ENCODE peak calls at places on chromosome 1, in four cellular contexts. M is thyroid gland, T is left ventricle myocardium inferior, Z is ovary. S is an unnamed sample. For H3K4me1, the result is how much of the 10 kb centered on the place peaks cover.

GRCh38 chr1:174068000-174068399 is 45.8 kb upstream of the RC3H1 start:
- DNase-seq in M (no peak), T (no peak), Z (no peak), S (no peak)

GRCh38 chr1:111754964-111755320 is 759 bp upstream of the DDX20 start:
- DNase-seq in M (peak), T (no peak), Z (peak), S (no peak)

GRCh38 chr1:210516675-210517459 is 188.2 kb downstream of the HHAT start:
- DNase-seq in M (no peak), T (no peak), Z (no peak), S (no peak)

GRCh38 chr1:187840557-187840956 is 1011.8 kb downstream of the PLA2G4A start:
- DNase-seq in M (no peak), T (no peak), Z (no peak), S (no peak)

GRCh38 chr1:118151312-118151937 is 33.6 kb downstream of the SPAG17 start:
- DNase-seq in M (peak), T (no peak), Z (peak), S (peak)

GRCh38 chr1:236875975-236876374 is 80.9 kb downstream of the MTR start:
- DNase-seq in M (no peak), T (no peak), Z (no peak), S (no peak)

GRCh38 chr1:92840600-92840999 is 8.8 kb downstream of the RPL5 start:
- DNase-seq in M (no peak), T (no peak), Z (no peak), S (no peak)

GRCh38 chr1:106568161-106568560 is 488.3 kb upstream of the PRMT6 start:
- DNase-seq in M (no peak), T (no peak), Z (no peak), S (no peak)

GRCh38 chr1:222138095-222138494 is 396.2 kb upstream of the DUSP10 start:
- DNase-seq in M (no peak), T (no peak), Z (no peak), S (no peak)

GRCh38 chr1:201447911-201448871 is 20.8 kb downstream of the PHLDA3 start:
- DNase-seq in M (peak), T (peak), Z (peak), S (peak)

GRCh38 chr1:58870298-58870676 is 86.4 kb upstream of the JUN start:
- DNase-seq in M (peak), T (no peak), Z (no peak), S (no peak)

GRCh38 chr1:231724876-231725647 is 98.5 kb downstream of the DISC1 start:
- DNase-seq in M (peak), T (no peak), Z (peak), S (no peak)

GRCh38 chr1:33637846-33638440 is 165.5 kb downstream of the ZSCAN20 start:
- DNase-seq in M (no peak), T (no peak), Z (no peak), S (no peak)

GRCh38 chr1:58618303-58618702 is 41.3 kb upstream of the TACSTD2 start:
- DNase-seq in M (peak), T (no peak), Z (no peak), S (peak)

GRCh38 chr1:52506920-52507546 is 45.9 kb downstream of the TUT4 start:
- DNase-seq in M (no peak), T (no peak), Z (no peak), S (no peak)

GRCh38 chr1:212119397-212119837 is 83.9 kb downstream of the DTL start:
- DNase-seq in M (no peak), T (peak), Z (no peak), S (no peak)

GRCh38 chr1:54995013-54995760 is 3.5 kb upstream of the BSND start:
- DNase-seq in M (no peak), T (no peak), Z (no peak), S (no peak)

GRCh38 chr1:82401116-82401515 is 600.4 kb downstream of the ADGRL2 start:
- DNase-seq in M (no peak), T (no peak), Z (no peak), S (no peak)

GRCh38 chr1:47710075-47711071 is 272.5 kb downstream of the FOXD2 start:
- DNase-seq in M (peak), T (peak), Z (peak), S (no peak)

GRCh38 chr1:3337798-3338724 is 116.4 kb upstream of the ARHGEF16 start:
- DNase-seq in M (no peak), T (no peak), Z (no peak), S (no peak)

GRCh38 chr1:1259948-1260614 is 13.6 kb upstream of the C1QTNF12 start:
- DNase-seq in M (no peak), T (peak), Z (no peak), S (no peak)

GRCh38 chr1:202063093-202063492 is 52.7 kb downstream of the ELF3 start:
- DNase-seq in M (no peak), T (no peak), Z (no peak), S (no peak)

GRCh38 chr1:211842518-211842917 is 12.0 kb upstream of the LPGAT1 start:
- DNase-seq in M (no peak), T (no peak), Z (no peak), S (no peak)

DNA sequence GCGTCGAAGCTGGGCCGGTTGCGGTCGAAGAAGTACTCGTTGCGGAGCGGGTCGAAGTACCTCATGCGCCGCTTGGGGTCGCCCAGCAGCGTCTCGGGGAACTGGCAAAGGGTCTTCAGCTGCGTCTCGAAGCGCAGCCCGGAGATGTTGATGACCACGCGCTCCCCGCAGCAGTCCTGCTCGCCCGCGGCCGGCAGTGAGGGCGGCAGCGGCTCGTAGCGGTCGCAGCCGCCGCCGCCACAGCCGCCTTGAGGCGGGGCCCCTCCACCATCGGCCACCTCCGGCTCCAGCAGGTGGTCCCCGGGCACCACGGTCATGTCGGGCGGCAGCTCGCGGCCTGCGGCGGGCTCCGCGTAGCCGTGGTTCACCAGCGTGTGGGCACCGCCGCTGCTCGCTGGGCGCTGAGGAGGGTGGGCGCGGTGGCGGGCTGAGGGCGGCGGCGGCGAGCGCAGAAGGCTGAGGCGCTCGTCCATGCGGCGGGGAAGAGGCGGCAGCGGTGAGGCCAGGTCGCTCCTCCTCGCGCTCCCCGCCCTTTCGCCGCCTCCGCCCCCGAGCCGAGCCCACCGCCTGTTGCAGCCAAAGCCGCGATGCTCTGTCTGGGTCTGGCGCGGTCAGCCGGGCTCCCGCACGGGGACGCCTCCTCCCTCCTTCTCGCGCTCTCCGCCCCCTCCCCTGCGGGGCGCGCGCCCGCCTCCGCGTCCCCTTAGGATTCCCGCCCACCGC is at the start of gene KCNA3:
- DNase-seq in M (peak), T (peak), Z (peak), S (peak)
- TF ChIP-seq CTCF in M (no peak), T (no peak), Z (peak), S (no peak)

DNA sequence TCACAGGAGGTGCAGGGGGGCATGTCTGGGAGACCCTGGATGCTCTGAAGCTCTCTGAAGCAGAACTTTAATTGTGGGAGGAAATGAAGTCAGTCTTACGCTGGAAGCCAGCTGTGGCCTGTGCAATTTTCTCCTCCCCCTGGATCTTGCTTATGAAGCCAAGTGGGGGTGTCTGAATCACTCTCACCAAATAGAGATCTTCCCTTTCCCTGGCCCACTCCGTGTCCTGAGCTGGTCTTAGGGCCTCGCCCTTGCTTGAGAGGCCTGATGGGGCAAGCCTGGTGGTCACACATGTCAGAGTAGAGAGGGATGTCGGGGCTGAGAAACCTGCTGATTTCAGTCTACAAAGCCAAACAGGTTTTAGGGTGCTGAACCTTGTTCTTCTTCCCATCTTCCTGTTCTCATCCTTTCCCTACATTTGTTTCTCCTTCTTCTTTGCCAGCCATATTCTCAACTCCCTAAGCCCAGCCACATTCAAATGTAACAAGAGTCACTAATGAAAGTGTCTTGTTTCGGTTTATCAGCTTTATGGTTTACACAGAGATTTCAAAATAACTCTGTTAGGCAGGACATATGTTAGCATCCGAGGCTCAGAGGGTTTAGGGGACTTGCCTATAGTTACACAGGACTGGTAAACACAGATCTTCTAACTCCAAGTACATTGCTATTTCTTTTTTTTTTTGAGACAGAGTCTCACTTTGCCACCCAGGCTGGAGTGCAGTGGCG is 61.1 kb downstream of the NDUFS5 start:
- DNase-seq in M (no peak), T (no peak), Z (no peak), S (no peak)
- H3K27ac ChIP-seq in M (peak), T (peak), Z (peak), S (peak)

DNA sequence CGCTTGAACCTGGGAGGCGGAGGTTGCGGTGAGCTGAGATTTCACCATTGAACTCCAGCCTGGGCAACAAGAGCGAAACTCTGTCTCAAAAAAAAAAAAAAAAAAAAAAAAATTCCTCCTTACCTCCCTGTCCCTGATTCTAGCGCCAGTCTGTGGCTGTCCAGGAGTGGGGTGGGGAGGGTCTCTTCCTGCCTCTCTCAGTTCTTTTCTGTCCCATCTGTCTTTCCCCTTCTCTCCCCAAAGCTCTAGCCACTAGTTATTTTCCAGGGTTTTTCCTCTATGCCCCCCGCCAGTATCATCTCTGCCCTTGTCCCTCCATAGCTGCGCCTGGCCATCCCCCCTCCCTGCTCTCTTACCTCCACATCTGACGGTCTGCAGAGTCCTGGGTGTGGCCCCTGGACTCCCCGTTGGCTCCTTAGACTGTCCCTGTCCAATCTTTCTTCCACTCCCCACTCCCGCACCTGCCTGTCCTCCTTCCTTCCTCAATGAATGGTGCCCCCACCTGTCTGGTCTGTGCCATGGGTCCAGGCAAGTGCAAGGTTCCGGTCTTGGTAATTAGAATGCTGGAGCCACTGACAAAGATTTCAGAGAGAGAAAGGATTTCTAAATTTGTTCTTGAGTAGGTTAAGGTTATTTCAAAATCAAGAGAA is 1.6 kb upstream of the TMEM63A start:
- DNase-seq in M (no peak), T (no peak), Z (no peak), S (no peak)
- H3K4me1 ChIP-seq in M (under half), T (half or more), Z (under half), S (under half)

GRCh38 chr1:181910905-181911304 is 150.6 kb downstream of the ZNF648 start:
- DNase-seq in M (no peak), T (no peak), Z (no peak), S (no peak)
- TF ChIP-seq CTCF in M (no peak), T (no peak), Z (no peak), S (no peak)

DNA sequence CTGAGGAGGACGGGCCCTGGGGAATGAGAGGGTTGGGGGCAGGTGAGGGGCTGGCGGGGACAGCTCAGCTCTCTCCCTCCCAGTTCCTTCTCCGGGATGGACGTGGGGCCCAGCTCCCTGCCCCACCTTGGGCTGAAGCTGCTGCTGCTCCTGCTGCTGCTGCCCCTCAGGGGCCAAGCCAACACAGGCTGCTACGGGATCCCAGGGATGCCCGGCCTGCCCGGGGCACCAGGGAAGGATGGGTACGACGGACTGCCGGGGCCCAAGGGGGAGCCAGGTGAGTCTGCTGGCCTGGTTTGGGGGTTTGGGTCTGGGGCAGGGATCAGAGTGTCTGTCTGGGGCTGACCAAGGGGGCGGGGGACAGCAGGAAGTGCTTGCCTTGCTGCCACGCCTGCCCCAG is 495 bp downstream of the C1QC start:
- DNase-seq in M (no peak), T (no peak), Z (no peak), S (no peak)
- H3K27ac ChIP-seq in M (no peak), T (peak), Z (no peak), S (no peak)

GRCh38 chr1:244836598-244836997 is 1.1 kb downstream of the COX20 start:
- DNase-seq in M (no peak), T (no peak), Z (no peak), S (no peak)

GRCh38 chr1:244834596-244835275 is 722 bp upstream of the COX20 start:
- DNase-seq in M (no peak), T (peak), Z (no peak), S (peak)

GRCh38 chr1:244836135-244836521 is 670 bp downstream of the COX20 start:
- DNase-seq in M (no peak), T (no peak), Z (no peak), S (no peak)

GRCh38 chr1:244833734-244834595 is 1.5 kb upstream of the COX20 start:
- DNase-seq in M (peak), T (peak), Z (peak), S (no peak)

GRCh38 chr1:244835276-244836134 is at the start of gene COX20:
- DNase-seq in M (peak), T (peak), Z (peak), S (peak)
- H3K4me1 ChIP-seq in M (under half), T (half or more), Z (under half), S (under half)

GRCh38 chr1:204383163-204383904 is 23.6 kb upstream of the PLEKHA6 start:
- DNase-seq in M (no peak), T (no peak), Z (no peak), S (no peak)

GRCh38 chr1:204376919-204377799 is 17.4 kb upstream of the PLEKHA6 start:
- DNase-seq in M (no peak), T (no peak), Z (no peak), S (no peak)

GRCh38 chr1:204377800-204378608 is 18.3 kb upstream of the PLEKHA6 start:
- DNase-seq in M (peak), T (peak), Z (no peak), S (no peak)

GRCh38 chr1:204382714-204383083 is 23.0 kb upstream of the PLEKHA6 start:
- DNase-seq in M (no peak), T (no peak), Z (no peak), S (no peak)

GRCh38 chr1:204380293-204380831 is 20.6 kb upstream of the PLEKHA6 start:
- DNase-seq in M (no peak), T (no peak), Z (no peak), S (peak)
- TF ChIP-seq CTCF in M (no peak), T (no peak), Z (no peak), S (no peak)

DNA sequence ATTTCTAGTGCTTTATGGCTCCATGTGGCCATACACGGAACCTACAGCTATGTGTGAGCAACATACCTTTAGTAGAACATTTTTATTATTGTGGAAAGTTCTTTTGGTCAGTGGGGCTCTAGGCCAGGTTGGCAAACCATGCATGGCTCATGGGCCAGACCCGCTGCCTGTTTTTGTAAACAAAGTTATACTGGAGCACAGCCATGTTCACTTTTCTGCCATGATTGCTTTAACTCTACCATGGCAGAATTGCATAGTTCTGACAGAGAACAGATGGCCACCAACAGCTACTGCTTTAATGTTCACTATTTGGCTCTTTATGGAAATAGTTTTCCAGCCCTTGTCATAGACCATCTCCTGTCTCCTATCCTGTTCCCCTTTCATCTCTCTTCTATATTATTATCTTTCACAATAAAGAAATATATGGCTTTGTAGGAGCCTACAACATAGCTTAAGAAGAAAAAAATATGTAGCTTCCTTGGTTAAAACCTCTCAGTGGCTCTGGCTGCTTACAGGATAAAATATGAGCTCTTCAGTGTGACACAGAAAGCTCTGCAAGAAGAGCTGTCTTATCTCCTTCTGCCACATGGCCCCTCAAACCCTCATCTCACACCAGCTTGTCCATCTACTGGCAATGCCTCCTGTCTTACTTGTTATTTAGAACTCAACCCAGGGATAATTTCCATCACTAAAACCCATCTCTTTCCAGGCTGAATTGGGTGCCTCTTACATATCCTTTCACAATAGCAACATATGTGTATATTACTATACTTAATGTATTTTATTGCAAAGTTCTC is 54.6 kb upstream of the RWDD3 start:
- DNase-seq in M (no peak), T (no peak), Z (no peak), S (no peak)
- H3K27ac ChIP-seq in M (no peak), T (peak), Z (no peak), S (no peak)